ENCODE peak calls at places on chromosomes 2 and 18, in eight cellular contexts. T is NCI-H1436; F is Right ventricle myocardium superior; U is stimulated activated naive B cell treated with anti-CD40 and anti-IgM and Interleukin-4, amounts not matched to agents 10 μg/mL and 1 μg/mL and 100 μg/mL, for 72 hours; Q is ELR; N is mesendoderm; O is RPMI8226; I is fibroblast of the conjunctiva. X is an unnamed sample.

GRCh38 chr2:15094161-15094560 is 461.6 kb downstream of the LRATD1 start:
- DNase-seq in T (no peak), F (no peak), U (no peak), Q (no peak), N (no peak), O (no peak), I (no peak), X (no peak)

GRCh38 chr18:7272268-7273049 is 41.6 kb downstream of the LRRC30 start:
- DNase-seq in T (no peak), F (peak), U (no peak), Q (peak), N (peak), O (peak), I (peak), X (peak)

GRCh38 chr2:64453710-64454315 is at the start of gene LGALSL:
- DNase-seq in T (no peak), F (peak), U (peak), Q (peak), N (peak), O (peak), I (no peak), X (peak)

GRCh38 chr2:205366336-205367060 is 315.8 kb upstream of the NRP2 start:
- DNase-seq in T (no peak), F (no peak), U (no peak), Q (peak), N (peak), O (peak), I (no peak), X (no peak)

GRCh38 chr2:152353364-152353763 is 18.4 kb downstream of the FMNL2 start:
- DNase-seq in T (no peak), F (no peak), U (no peak), Q (no peak), N (no peak), O (no peak), I (no peak), X (no peak)

GRCh38 chr2:199739413-199740110 is 111.4 kb downstream of the FTCDNL1 start:
- DNase-seq in T (peak), F (peak), U (peak), Q (peak), N (peak), O (peak), I (peak), X (peak)

GRCh38 chr2:189439342-189439741 is 1.9 kb upstream of the WDR75 start:
- DNase-seq in T (no peak), F (no peak), U (no peak), Q (peak), N (peak), O (peak), I (no peak), X (no peak)

GRCh38 chr2:152508446-152508845 is 173.5 kb downstream of the FMNL2 start:
- DNase-seq in T (no peak), F (no peak), U (no peak), Q (peak), N (no peak), O (no peak), I (peak), X (no peak)

GRCh38 chr2:69955029-69955428 is 6.4 kb downstream of the ASPRV1 start:
- DNase-seq in T (no peak), F (no peak), U (no peak), Q (no peak), N (no peak), O (no peak), I (no peak), X (no peak)

GRCh38 chr2:231425811-231426703 is 30.5 kb downstream of the B3GNT7 start:
- DNase-seq in T (no peak), F (no peak), U (no peak), Q (peak), N (peak), O (peak), I (no peak), X (no peak)

GRCh38 chr2:190069936-190070696 is 7.6 kb upstream of the MSTN start:
- DNase-seq in T (peak), F (no peak), U (no peak), Q (peak), N (peak), O (peak), I (peak), X (no peak)

GRCh38 chr2:159793265-159793664 is 4.7 kb downstream of the CD302 start:
- DNase-seq in T (no peak), F (no peak), U (no peak), Q (no peak), N (no peak), O (no peak), I (no peak), X (no peak)

GRCh38 chr2:159614534-159615186 is 1.7 kb downstream of the BAZ2B start:
- DNase-seq in T (no peak), F (no peak), U (no peak), Q (no peak), N (no peak), O (no peak), I (no peak), X (no peak)

GRCh38 chr18:59814872-59815271 is 84.9 kb upstream of the PMAIP1 start:
- DNase-seq in T (no peak), F (no peak), U (no peak), Q (peak), N (no peak), O (no peak), I (no peak), X (peak)

GRCh38 chr2:100752628-100753333 is 67.2 kb upstream of the NPAS2 start:
- DNase-seq in T (no peak), F (no peak), U (no peak), Q (peak), N (no peak), O (no peak), I (peak), X (no peak)

GRCh38 chr2:147273106-147273505 is 571.7 kb upstream of the ACVR2A start:
- DNase-seq in T (no peak), F (no peak), U (no peak), Q (no peak), N (peak), O (no peak), I (no peak), X (no peak)

GRCh38 chr2:69411120-69411519 is 24.1 kb upstream of the GFPT1 start:
- DNase-seq in T (no peak), F (no peak), U (no peak), Q (no peak), N (no peak), O (no peak), I (no peak), X (no peak)

GRCh38 chr2:69214898-69215297 is 172.1 kb downstream of the GFPT1 start:
- DNase-seq in T (no peak), F (no peak), U (no peak), Q (peak), N (no peak), O (peak), I (peak), X (no peak)